ENCODE peak calls at places on chromosomes 1 and 21, in eight cellular contexts. One of them, this sample, is unnamed. For H3K4me1, the result is how much of the 10 kb centered on the place peaks cover.

GRCh38 chr1:78045850-78046778 is at the start of gene GIPC2:
- DNase-seq in stomach: peak
- DNase-seq in heart right ventricle: peak
- DNase-seq in A549: no peak
- DNase-seq in ovary: peak
- DNase-seq in mucosa of descending colon: peak
- DNase-seq in breast epithelium: no peak
- DNase-seq in fibroblast of lung: peak
- DNase-seq in this sample: no peak

GRCh38 chr1:115477071-115477470 is 139.0 kb upstream of the NGF start:
- DNase-seq in A549: no peak
- DNase-seq in mucosa of descending colon: no peak
- DNase-seq in fibroblast of lung: no peak
- DNase-seq in breast epithelium: peak
- DNase-seq in stomach: no peak
- DNase-seq in heart right ventricle: no peak
- DNase-seq in ovary: no peak
- DNase-seq in this sample: no peak

GRCh38 chr1:24362982-24363614 is 43.9 kb downstream of the GRHL3 start:
- DNase-seq in ovary: no peak
- DNase-seq in heart right ventricle: no peak
- DNase-seq in stomach: no peak
- DNase-seq in mucosa of descending colon: no peak
- DNase-seq in fibroblast of lung: peak
- DNase-seq in A549: no peak
- DNase-seq in breast epithelium: no peak
- DNase-seq in this sample: no peak

GRCh38 chr1:54331091-54331772 is 75.0 kb downstream of the SSBP3 start:
- DNase-seq in stomach: no peak
- DNase-seq in A549: no peak
- DNase-seq in heart right ventricle: no peak
- DNase-seq in fibroblast of lung: peak
- DNase-seq in ovary: no peak
- DNase-seq in mucosa of descending colon: no peak
- DNase-seq in breast epithelium: no peak
- DNase-seq in this sample: no peak

GRCh38 chr1:231035799-231036198 is 4.3 kb downstream of the FAM89A start:
- DNase-seq in A549: no peak
- DNase-seq in stomach: no peak
- DNase-seq in mucosa of descending colon: no peak
- DNase-seq in ovary: no peak
- DNase-seq in heart right ventricle: no peak
- DNase-seq in breast epithelium: no peak
- DNase-seq in fibroblast of lung: no peak
- DNase-seq in this sample: no peak

GRCh38 chr1:224052767-224053166 is 61.1 kb upstream of the FBXO28 start:
- DNase-seq in mucosa of descending colon: no peak
- DNase-seq in stomach: no peak
- DNase-seq in heart right ventricle: no peak
- DNase-seq in breast epithelium: no peak
- DNase-seq in A549: no peak
- DNase-seq in ovary: no peak
- DNase-seq in fibroblast of lung: peak
- DNase-seq in this sample: no peak

GRCh38 chr1:28983509-28984310 is 69.3 kb downstream of the EPB41 start:
- DNase-seq in stomach: peak
- DNase-seq in breast epithelium: no peak
- DNase-seq in A549: no peak
- DNase-seq in fibroblast of lung: no peak
- DNase-seq in heart right ventricle: peak
- DNase-seq in ovary: no peak
- DNase-seq in mucosa of descending colon: no peak
- DNase-seq in this sample: no peak

GRCh38 chr1:116179398-116179797 is 68.2 kb downstream of the MAB21L3 start:
- DNase-seq in mucosa of descending colon: no peak
- DNase-seq in stomach: no peak
- DNase-seq in fibroblast of lung: no peak
- DNase-seq in A549: no peak
- DNase-seq in ovary: no peak
- DNase-seq in breast epithelium: no peak
- DNase-seq in heart right ventricle: no peak
- DNase-seq in this sample: no peak

GRCh38 chr1:39754026-39754569 is 15.4 kb downstream of the PPIE start:
- DNase-seq in fibroblast of lung: peak
- DNase-seq in stomach: no peak
- DNase-seq in ovary: no peak
- DNase-seq in heart right ventricle: no peak
- DNase-seq in mucosa of descending colon: no peak
- DNase-seq in breast epithelium: no peak
- DNase-seq in A549: no peak
- DNase-seq in this sample: no peak

GRCh38 chr1:9691108-9691445 is 39.5 kb downstream of the PIK3CD start:
- DNase-seq in fibroblast of lung: no peak
- DNase-seq in stomach: no peak
- DNase-seq in mucosa of descending colon: no peak
- DNase-seq in heart right ventricle: no peak
- DNase-seq in ovary: no peak
- DNase-seq in breast epithelium: no peak
- DNase-seq in A549: no peak
- DNase-seq in this sample: no peak
- H3K4me1 ChIP-seq in fibroblast of lung: under half
- H3K4me1 ChIP-seq in stomach: under half
- H3K4me1 ChIP-seq in mucosa of descending colon: under half
- H3K4me1 ChIP-seq in heart right ventricle: under half
- H3K4me1 ChIP-seq in ovary: under half
- H3K4me1 ChIP-seq in breast epithelium: under half
- H3K4me1 ChIP-seq in A549: under half
- H3K4me1 ChIP-seq in this sample: under half

GRCh38 chr21:41411449-41412089 is 14.5 kb upstream of the MX1 start:
- DNase-seq in stomach: peak
- DNase-seq in ovary: no peak
- DNase-seq in breast epithelium: no peak
- DNase-seq in A549: no peak
- DNase-seq in heart right ventricle: peak
- DNase-seq in mucosa of descending colon: peak
- DNase-seq in fibroblast of lung: no peak
- DNase-seq in this sample: no peak
- TF ChIP-seq CTCF in stomach: no peak
- TF ChIP-seq CTCF in ovary: no peak
- TF ChIP-seq CTCF in breast epithelium: no peak
- TF ChIP-seq CTCF in A549: no peak
- TF ChIP-seq CTCF in heart right ventricle: no peak
- TF ChIP-seq CTCF in mucosa of descending colon: no peak
- TF ChIP-seq CTCF in fibroblast of lung: no peak
- TF ChIP-seq CTCF in this sample: no peak

GRCh38 chr21:46498335-46499050 is 39.8 kb downstream of the DIP2A start:
- DNase-seq in ovary: no peak
- DNase-seq in heart right ventricle: no peak
- DNase-seq in fibroblast of lung: no peak
- DNase-seq in mucosa of descending colon: no peak
- DNase-seq in breast epithelium: no peak
- DNase-seq in stomach: no peak
- DNase-seq in A549: no peak
- DNase-seq in this sample: no peak
- H3K4me1 ChIP-seq in ovary: under half
- H3K4me1 ChIP-seq in heart right ventricle: under half
- H3K4me1 ChIP-seq in fibroblast of lung: under half
- H3K4me1 ChIP-seq in mucosa of descending colon: under half
- H3K4me1 ChIP-seq in breast epithelium: under half
- H3K4me1 ChIP-seq in stomach: under half
- H3K4me1 ChIP-seq in A549: under half
- H3K4me1 ChIP-seq in this sample: under half

GRCh38 chr1:1510912-1511532 is 940 bp upstream of the ATAD3A start:
- DNase-seq in A549: no peak
- DNase-seq in ovary: peak
- DNase-seq in fibroblast of lung: no peak
- DNase-seq in mucosa of descending colon: no peak
- DNase-seq in breast epithelium: no peak
- DNase-seq in stomach: no peak
- DNase-seq in heart right ventricle: no peak
- DNase-seq in this sample: no peak
- TF ChIP-seq CTCF in A549: no peak
- TF ChIP-seq CTCF in ovary: no peak
- TF ChIP-seq CTCF in fibroblast of lung: no peak
- TF ChIP-seq CTCF in mucosa of descending colon: no peak
- TF ChIP-seq CTCF in breast epithelium: no peak
- TF ChIP-seq CTCF in stomach: no peak
- TF ChIP-seq CTCF in heart right ventricle: no peak
- TF ChIP-seq CTCF in this sample: no peak

GRCh38 chr1:121518726-121519041 is 333.9 kb downstream of the SRGAP2C start:
- DNase-seq in fibroblast of lung: no peak
- DNase-seq in mucosa of descending colon: no peak
- DNase-seq in ovary: no peak
- DNase-seq in stomach: no peak
- DNase-seq in heart right ventricle: no peak
- DNase-seq in A549: no peak
- DNase-seq in breast epithelium: no peak
- DNase-seq in this sample: no peak
- H3K4me1 ChIP-seq in fibroblast of lung: under half
- H3K4me1 ChIP-seq in mucosa of descending colon: under half
- H3K4me1 ChIP-seq in ovary: under half
- H3K4me1 ChIP-seq in stomach: under half
- H3K4me1 ChIP-seq in heart right ventricle: under half
- H3K4me1 ChIP-seq in A549: under half
- H3K4me1 ChIP-seq in breast epithelium: under half
- H3K4me1 ChIP-seq in this sample: under half

GRCh38 chr1:51156752-51157151 is 54.7 kb downstream of the C1orf185 start:
- DNase-seq in stomach: no peak
- DNase-seq in A549: no peak
- DNase-seq in ovary: no peak
- DNase-seq in breast epithelium: no peak
- DNase-seq in mucosa of descending colon: no peak
- DNase-seq in fibroblast of lung: no peak
- DNase-seq in heart right ventricle: no peak
- DNase-seq in this sample: no peak
- TF ChIP-seq CTCF in stomach: no peak
- TF ChIP-seq CTCF in A549: no peak
- TF ChIP-seq CTCF in ovary: no peak
- TF ChIP-seq CTCF in breast epithelium: no peak
- TF ChIP-seq CTCF in mucosa of descending colon: no peak
- TF ChIP-seq CTCF in fibroblast of lung: no peak
- TF ChIP-seq CTCF in heart right ventricle: no peak
- TF ChIP-seq CTCF in this sample: no peak

GRCh38 chr21:43590220-43590619 is 69.1 kb downstream of the HSF2BP start:
- DNase-seq in stomach: no peak
- DNase-seq in breast epithelium: no peak
- DNase-seq in mucosa of descending colon: no peak
- DNase-seq in A549: no peak
- DNase-seq in heart right ventricle: no peak
- DNase-seq in ovary: no peak
- DNase-seq in fibroblast of lung: no peak
- DNase-seq in this sample: no peak

GRCh38 chr21:43588957-43589356 is 70.3 kb downstream of the HSF2BP start:
- DNase-seq in stomach: no peak
- DNase-seq in breast epithelium: no peak
- DNase-seq in fibroblast of lung: no peak
- DNase-seq in ovary: no peak
- DNase-seq in heart right ventricle: no peak
- DNase-seq in A549: no peak
- DNase-seq in mucosa of descending colon: no peak
- DNase-seq in this sample: no peak

GRCh38 chr21:43585924-43586411 is 73.3 kb downstream of the HSF2BP start:
- DNase-seq in heart right ventricle: no peak
- DNase-seq in mucosa of descending colon: no peak
- DNase-seq in A549: peak
- DNase-seq in stomach: peak
- DNase-seq in ovary: no peak
- DNase-seq in fibroblast of lung: peak
- DNase-seq in breast epithelium: peak
- DNase-seq in this sample: peak

GRCh38 chr21:43585514-43585913 is 73.8 kb downstream of the HSF2BP start:
- DNase-seq in breast epithelium: no peak
- DNase-seq in heart right ventricle: no peak
- DNase-seq in ovary: no peak
- DNase-seq in mucosa of descending colon: no peak
- DNase-seq in A549: no peak
- DNase-seq in fibroblast of lung: no peak
- DNase-seq in stomach: no peak
- DNase-seq in this sample: no peak
- H3K4me1 ChIP-seq in breast epithelium: under half
- H3K4me1 ChIP-seq in heart right ventricle: under half
- H3K4me1 ChIP-seq in ovary: under half
- H3K4me1 ChIP-seq in mucosa of descending colon: under half
- H3K4me1 ChIP-seq in A549: half or more
- H3K4me1 ChIP-seq in fibroblast of lung: under half
- H3K4me1 ChIP-seq in stomach: under half
- H3K4me1 ChIP-seq in this sample: under half

DNA sequence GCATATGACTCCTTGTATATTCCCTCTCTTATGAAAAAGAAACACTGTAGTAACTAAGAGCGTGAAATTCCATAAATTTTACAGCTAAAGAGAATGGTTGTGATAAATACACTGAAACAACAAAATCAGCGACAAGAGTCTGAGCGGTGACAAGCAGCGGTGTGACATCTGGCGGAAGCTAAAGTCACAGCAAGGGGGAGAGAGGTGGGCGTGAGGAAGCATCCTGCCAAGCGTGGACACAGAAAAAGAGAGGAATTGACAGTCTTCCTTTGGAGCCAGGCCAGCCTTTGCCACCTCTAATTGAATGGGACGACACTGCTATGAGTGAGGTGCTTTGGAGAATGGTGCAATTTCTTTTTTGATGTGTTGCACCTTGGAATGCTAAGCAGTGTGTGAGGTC is 25.9 kb downstream of the PSMB2 start:
- DNase-seq in heart right ventricle: no peak
- DNase-seq in breast epithelium: no peak
- DNase-seq in fibroblast of lung: no peak
- DNase-seq in stomach: no peak
- DNase-seq in ovary: no peak
- DNase-seq in A549: no peak
- DNase-seq in mucosa of descending colon: no peak
- DNase-seq in this sample: no peak
- TF ChIP-seq CTCF in heart right ventricle: no peak
- TF ChIP-seq CTCF in breast epithelium: no peak
- TF ChIP-seq CTCF in fibroblast of lung: no peak
- TF ChIP-seq CTCF in stomach: no peak
- TF ChIP-seq CTCF in ovary: no peak
- TF ChIP-seq CTCF in A549: no peak
- TF ChIP-seq CTCF in mucosa of descending colon: no peak
- TF ChIP-seq CTCF in this sample: no peak

DNA sequence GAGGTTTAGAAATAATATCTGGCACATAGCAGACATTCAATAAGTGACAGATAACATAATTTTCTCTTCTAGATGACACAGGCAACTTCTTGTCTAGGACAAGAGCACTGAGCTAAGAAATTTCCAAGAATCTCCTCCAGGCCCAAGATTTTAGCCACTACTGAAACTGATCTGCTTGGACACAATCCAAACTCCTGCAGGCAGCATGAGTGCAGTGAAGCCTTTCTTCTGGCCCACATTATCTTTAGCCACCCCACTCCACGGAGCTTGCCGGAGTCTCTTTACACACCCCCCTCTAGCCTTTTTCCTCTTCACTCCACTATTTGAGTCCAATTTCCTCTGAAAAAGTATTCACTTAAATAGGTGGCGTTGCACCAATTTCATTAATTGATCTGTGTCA is 142.9 kb upstream of the DUSP10 start:
- DNase-seq in fibroblast of lung: no peak
- DNase-seq in ovary: no peak
- DNase-seq in heart right ventricle: no peak
- DNase-seq in stomach: no peak
- DNase-seq in A549: no peak
- DNase-seq in mucosa of descending colon: no peak
- DNase-seq in breast epithelium: no peak
- DNase-seq in this sample: no peak
- H3K4me1 ChIP-seq in fibroblast of lung: under half
- H3K4me1 ChIP-seq in ovary: under half
- H3K4me1 ChIP-seq in heart right ventricle: under half
- H3K4me1 ChIP-seq in stomach: under half
- H3K4me1 ChIP-seq in A549: under half
- H3K4me1 ChIP-seq in mucosa of descending colon: under half
- H3K4me1 ChIP-seq in breast epithelium: under half
- H3K4me1 ChIP-seq in this sample: under half